ENCODE peak calls at places on chromosome 21, in five cellular contexts. One of them, this sample, is unnamed.

GRCh38 chr21:34800797-34801518 is 132.2 kb downstream of the CLIC6 start:
- DNase-seq in stimulated activated CD4-positive, alpha-beta T cell treated with anti-CD3 and anti-CD28 coated beads, TNF-alpha, amount 100 ng/mL, for 24 hours: no peak
- DNase-seq in activated naive CD8-positive, alpha-beta T cell treated with anti-CD3 and anti-CD28 coated beads for 36 hours: no peak
- DNase-seq in RPMI7951: no peak
- DNase-seq in effector CD8-positive, alpha-beta T cell: no peak
- DNase-seq in this sample: no peak

GRCh38 chr21:38380391-38381137 is 117.7 kb downstream of the ERG start:
- DNase-seq in stimulated activated CD4-positive, alpha-beta T cell treated with anti-CD3 and anti-CD28 coated beads, TNF-alpha, amount 100 ng/mL, for 24 hours: no peak
- DNase-seq in activated naive CD8-positive, alpha-beta T cell treated with anti-CD3 and anti-CD28 coated beads for 36 hours: no peak
- DNase-seq in RPMI7951: peak
- DNase-seq in effector CD8-positive, alpha-beta T cell: no peak
- DNase-seq in this sample: peak

GRCh38 chr21:36839123-36839522 is 127.3 kb downstream of the HLCS start:
- DNase-seq in stimulated activated CD4-positive, alpha-beta T cell treated with anti-CD3 and anti-CD28 coated beads, TNF-alpha, amount 100 ng/mL, for 24 hours: no peak
- DNase-seq in activated naive CD8-positive, alpha-beta T cell treated with anti-CD3 and anti-CD28 coated beads for 36 hours: no peak
- DNase-seq in RPMI7951: peak
- DNase-seq in effector CD8-positive, alpha-beta T cell: no peak
- DNase-seq in this sample: no peak

GRCh38 chr21:17554619-17555472 is 42.0 kb downstream of the CXADR start:
- DNase-seq in stimulated activated CD4-positive, alpha-beta T cell treated with anti-CD3 and anti-CD28 coated beads, TNF-alpha, amount 100 ng/mL, for 24 hours: no peak
- DNase-seq in activated naive CD8-positive, alpha-beta T cell treated with anti-CD3 and anti-CD28 coated beads for 36 hours: no peak
- DNase-seq in RPMI7951: peak
- DNase-seq in effector CD8-positive, alpha-beta T cell: no peak
- DNase-seq in this sample: peak

GRCh38 chr21:42272984-42273600 is 42.1 kb downstream of the TFF3 start:
- DNase-seq in stimulated activated CD4-positive, alpha-beta T cell treated with anti-CD3 and anti-CD28 coated beads, TNF-alpha, amount 100 ng/mL, for 24 hours: no peak
- DNase-seq in activated naive CD8-positive, alpha-beta T cell treated with anti-CD3 and anti-CD28 coated beads for 36 hours: no peak
- DNase-seq in RPMI7951: no peak
- DNase-seq in effector CD8-positive, alpha-beta T cell: no peak
- DNase-seq in this sample: no peak

GRCh38 chr21:17796037-17796403 is 23.1 kb downstream of the C21orf91 start:
- DNase-seq in stimulated activated CD4-positive, alpha-beta T cell treated with anti-CD3 and anti-CD28 coated beads, TNF-alpha, amount 100 ng/mL, for 24 hours: no peak
- DNase-seq in activated naive CD8-positive, alpha-beta T cell treated with anti-CD3 and anti-CD28 coated beads for 36 hours: no peak
- DNase-seq in RPMI7951: no peak
- DNase-seq in effector CD8-positive, alpha-beta T cell: no peak
- DNase-seq in this sample: no peak

GRCh38 chr21:46509760-46510159 is 51.1 kb downstream of the DIP2A start:
- DNase-seq in stimulated activated CD4-positive, alpha-beta T cell treated with anti-CD3 and anti-CD28 coated beads, TNF-alpha, amount 100 ng/mL, for 24 hours: no peak
- DNase-seq in activated naive CD8-positive, alpha-beta T cell treated with anti-CD3 and anti-CD28 coated beads for 36 hours: no peak
- DNase-seq in RPMI7951: no peak
- DNase-seq in effector CD8-positive, alpha-beta T cell: no peak
- DNase-seq in this sample: no peak

GRCh38 chr21:44757731-44758130 is 43.9 kb downstream of the UBE2G2 start:
- DNase-seq in stimulated activated CD4-positive, alpha-beta T cell treated with anti-CD3 and anti-CD28 coated beads, TNF-alpha, amount 100 ng/mL, for 24 hours: no peak
- DNase-seq in activated naive CD8-positive, alpha-beta T cell treated with anti-CD3 and anti-CD28 coated beads for 36 hours: no peak
- DNase-seq in RPMI7951: no peak
- DNase-seq in effector CD8-positive, alpha-beta T cell: no peak
- DNase-seq in this sample: no peak

GRCh38 chr21:33020558-33021100 is 5.1 kb upstream of the OLIG2 start:
- DNase-seq in stimulated activated CD4-positive, alpha-beta T cell treated with anti-CD3 and anti-CD28 coated beads, TNF-alpha, amount 100 ng/mL, for 24 hours: no peak
- DNase-seq in activated naive CD8-positive, alpha-beta T cell treated with anti-CD3 and anti-CD28 coated beads for 36 hours: no peak
- DNase-seq in RPMI7951: no peak
- DNase-seq in effector CD8-positive, alpha-beta T cell: no peak
- DNase-seq in this sample: no peak

GRCh38 chr21:44971672-44971995 is 31.8 kb downstream of the SLX9 start:
- DNase-seq in stimulated activated CD4-positive, alpha-beta T cell treated with anti-CD3 and anti-CD28 coated beads, TNF-alpha, amount 100 ng/mL, for 24 hours: no peak
- DNase-seq in activated naive CD8-positive, alpha-beta T cell treated with anti-CD3 and anti-CD28 coated beads for 36 hours: no peak
- DNase-seq in RPMI7951: no peak
- DNase-seq in effector CD8-positive, alpha-beta T cell: no peak
- DNase-seq in this sample: no peak

GRCh38 chr21:34959607-34960006 is 89.5 kb downstream of the RUNX1 start:
- DNase-seq in stimulated activated CD4-positive, alpha-beta T cell treated with anti-CD3 and anti-CD28 coated beads, TNF-alpha, amount 100 ng/mL, for 24 hours: no peak
- DNase-seq in activated naive CD8-positive, alpha-beta T cell treated with anti-CD3 and anti-CD28 coated beads for 36 hours: no peak
- DNase-seq in RPMI7951: no peak
- DNase-seq in effector CD8-positive, alpha-beta T cell: no peak
- DNase-seq in this sample: no peak

GRCh38 chr21:17542371-17542992 is 29.6 kb downstream of the CXADR start:
- DNase-seq in stimulated activated CD4-positive, alpha-beta T cell treated with anti-CD3 and anti-CD28 coated beads, TNF-alpha, amount 100 ng/mL, for 24 hours: no peak
- DNase-seq in activated naive CD8-positive, alpha-beta T cell treated with anti-CD3 and anti-CD28 coated beads for 36 hours: no peak
- DNase-seq in RPMI7951: no peak
- DNase-seq in effector CD8-positive, alpha-beta T cell: no peak
- DNase-seq in this sample: no peak

GRCh38 chr21:44991538-44992483 is 52.0 kb downstream of the SLX9 start:
- DNase-seq in stimulated activated CD4-positive, alpha-beta T cell treated with anti-CD3 and anti-CD28 coated beads, TNF-alpha, amount 100 ng/mL, for 24 hours: no peak
- DNase-seq in activated naive CD8-positive, alpha-beta T cell treated with anti-CD3 and anti-CD28 coated beads for 36 hours: no peak
- DNase-seq in RPMI7951: no peak
- DNase-seq in effector CD8-positive, alpha-beta T cell: no peak
- DNase-seq in this sample: no peak

GRCh38 chr21:38272215-38272614 is 15.4 kb downstream of the KCNJ15 start:
- DNase-seq in stimulated activated CD4-positive, alpha-beta T cell treated with anti-CD3 and anti-CD28 coated beads, TNF-alpha, amount 100 ng/mL, for 24 hours: no peak
- DNase-seq in activated naive CD8-positive, alpha-beta T cell treated with anti-CD3 and anti-CD28 coated beads for 36 hours: no peak
- DNase-seq in RPMI7951: no peak
- DNase-seq in effector CD8-positive, alpha-beta T cell: no peak
- DNase-seq in this sample: no peak

GRCh38 chr21:32529679-32530078 is 55.6 kb downstream of the TCP10L start:
- DNase-seq in stimulated activated CD4-positive, alpha-beta T cell treated with anti-CD3 and anti-CD28 coated beads, TNF-alpha, amount 100 ng/mL, for 24 hours: no peak
- DNase-seq in activated naive CD8-positive, alpha-beta T cell treated with anti-CD3 and anti-CD28 coated beads for 36 hours: no peak
- DNase-seq in RPMI7951: no peak
- DNase-seq in effector CD8-positive, alpha-beta T cell: no peak
- DNase-seq in this sample: no peak

GRCh38 chr21:43800124-43800523 is 10.7 kb downstream of the RRP1 start:
- DNase-seq in stimulated activated CD4-positive, alpha-beta T cell treated with anti-CD3 and anti-CD28 coated beads, TNF-alpha, amount 100 ng/mL, for 24 hours: no peak
- DNase-seq in activated naive CD8-positive, alpha-beta T cell treated with anti-CD3 and anti-CD28 coated beads for 36 hours: no peak
- DNase-seq in RPMI7951: no peak
- DNase-seq in effector CD8-positive, alpha-beta T cell: no peak
- DNase-seq in this sample: no peak

GRCh38 chr21:23968008-23968407 is 1639.3 kb downstream of the MRPL39 start:
- DNase-seq in stimulated activated CD4-positive, alpha-beta T cell treated with anti-CD3 and anti-CD28 coated beads, TNF-alpha, amount 100 ng/mL, for 24 hours: no peak
- DNase-seq in activated naive CD8-positive, alpha-beta T cell treated with anti-CD3 and anti-CD28 coated beads for 36 hours: no peak
- DNase-seq in RPMI7951: no peak
- DNase-seq in effector CD8-positive, alpha-beta T cell: no peak
- DNase-seq in this sample: no peak

GRCh38 chr21:34814529-34814951 is 145.7 kb downstream of the CLIC6 start:
- DNase-seq in stimulated activated CD4-positive, alpha-beta T cell treated with anti-CD3 and anti-CD28 coated beads, TNF-alpha, amount 100 ng/mL, for 24 hours: no peak
- DNase-seq in activated naive CD8-positive, alpha-beta T cell treated with anti-CD3 and anti-CD28 coated beads for 36 hours: no peak
- DNase-seq in RPMI7951: peak
- DNase-seq in effector CD8-positive, alpha-beta T cell: no peak
- DNase-seq in this sample: no peak

GRCh38 chr21:45698493-45698947 is 55.0 kb downstream of the PCBP3 start:
- DNase-seq in stimulated activated CD4-positive, alpha-beta T cell treated with anti-CD3 and anti-CD28 coated beads, TNF-alpha, amount 100 ng/mL, for 24 hours: no peak
- DNase-seq in activated naive CD8-positive, alpha-beta T cell treated with anti-CD3 and anti-CD28 coated beads for 36 hours: no peak
- DNase-seq in RPMI7951: peak
- DNase-seq in effector CD8-positive, alpha-beta T cell: no peak
- DNase-seq in this sample: no peak

GRCh38 chr21:42654179-42654912 is 925 bp downstream of the PDE9A start:
- DNase-seq in stimulated activated CD4-positive, alpha-beta T cell treated with anti-CD3 and anti-CD28 coated beads, TNF-alpha, amount 100 ng/mL, for 24 hours: no peak
- DNase-seq in activated naive CD8-positive, alpha-beta T cell treated with anti-CD3 and anti-CD28 coated beads for 36 hours: peak
- DNase-seq in RPMI7951: no peak
- DNase-seq in effector CD8-positive, alpha-beta T cell: no peak
- DNase-seq in this sample: no peak

GRCh38 chr21:24023936-24024335 is 1583.3 kb downstream of the MRPL39 start:
- DNase-seq in stimulated activated CD4-positive, alpha-beta T cell treated with anti-CD3 and anti-CD28 coated beads, TNF-alpha, amount 100 ng/mL, for 24 hours: no peak
- DNase-seq in activated naive CD8-positive, alpha-beta T cell treated with anti-CD3 and anti-CD28 coated beads for 36 hours: no peak
- DNase-seq in RPMI7951: no peak
- DNase-seq in effector CD8-positive, alpha-beta T cell: no peak
- DNase-seq in this sample: no peak

GRCh38 chr21:44925027-44925755 is 4.5 kb upstream of the ITGB2 start:
- DNase-seq in stimulated activated CD4-positive, alpha-beta T cell treated with anti-CD3 and anti-CD28 coated beads, TNF-alpha, amount 100 ng/mL, for 24 hours: no peak
- DNase-seq in activated naive CD8-positive, alpha-beta T cell treated with anti-CD3 and anti-CD28 coated beads for 36 hours: no peak
- DNase-seq in RPMI7951: peak
- DNase-seq in effector CD8-positive, alpha-beta T cell: no peak
- DNase-seq in this sample: peak

GRCh38 chr21:37915941-37916794 is at the start of gene KCNJ6:
- DNase-seq in stimulated activated CD4-positive, alpha-beta T cell treated with anti-CD3 and anti-CD28 coated beads, TNF-alpha, amount 100 ng/mL, for 24 hours: no peak
- DNase-seq in activated naive CD8-positive, alpha-beta T cell treated with anti-CD3 and anti-CD28 coated beads for 36 hours: peak
- DNase-seq in RPMI7951: no peak
- DNase-seq in effector CD8-positive, alpha-beta T cell: no peak
- DNase-seq in this sample: no peak

GRCh38 chr21:41369105-41369914 is 7.5 kb downstream of the MX2 start:
- DNase-seq in stimulated activated CD4-positive, alpha-beta T cell treated with anti-CD3 and anti-CD28 coated beads, TNF-alpha, amount 100 ng/mL, for 24 hours: no peak
- DNase-seq in activated naive CD8-positive, alpha-beta T cell treated with anti-CD3 and anti-CD28 coated beads for 36 hours: peak
- DNase-seq in RPMI7951: peak
- DNase-seq in effector CD8-positive, alpha-beta T cell: peak
- DNase-seq in this sample: peak

GRCh38 chr21:44059710-44060109 is 47.5 kb upstream of the PWP2 start:
- DNase-seq in stimulated activated CD4-positive, alpha-beta T cell treated with anti-CD3 and anti-CD28 coated beads, TNF-alpha, amount 100 ng/mL, for 24 hours: no peak
- DNase-seq in activated naive CD8-positive, alpha-beta T cell treated with anti-CD3 and anti-CD28 coated beads for 36 hours: no peak
- DNase-seq in RPMI7951: no peak
- DNase-seq in effector CD8-positive, alpha-beta T cell: no peak
- DNase-seq in this sample: no peak

GRCh38 chr21:26811031-26811430 is 34.2 kb downstream of the ADAMTS1 start:
- DNase-seq in stimulated activated CD4-positive, alpha-beta T cell treated with anti-CD3 and anti-CD28 coated beads, TNF-alpha, amount 100 ng/mL, for 24 hours: no peak
- DNase-seq in activated naive CD8-positive, alpha-beta T cell treated with anti-CD3 and anti-CD28 coated beads for 36 hours: no peak
- DNase-seq in RPMI7951: peak
- DNase-seq in effector CD8-positive, alpha-beta T cell: no peak
- DNase-seq in this sample: no peak

GRCh38 chr21:24076179-24076578 is 1531.1 kb downstream of the MRPL39 start:
- DNase-seq in stimulated activated CD4-positive, alpha-beta T cell treated with anti-CD3 and anti-CD28 coated beads, TNF-alpha, amount 100 ng/mL, for 24 hours: no peak
- DNase-seq in activated naive CD8-positive, alpha-beta T cell treated with anti-CD3 and anti-CD28 coated beads for 36 hours: no peak
- DNase-seq in RPMI7951: no peak
- DNase-seq in effector CD8-positive, alpha-beta T cell: no peak
- DNase-seq in this sample: peak

GRCh38 chr21:44618909-44619308 is 7.0 kb downstream of the KRTAP10-8 start:
- DNase-seq in stimulated activated CD4-positive, alpha-beta T cell treated with anti-CD3 and anti-CD28 coated beads, TNF-alpha, amount 100 ng/mL, for 24 hours: peak
- DNase-seq in activated naive CD8-positive, alpha-beta T cell treated with anti-CD3 and anti-CD28 coated beads for 36 hours: peak
- DNase-seq in RPMI7951: no peak
- DNase-seq in effector CD8-positive, alpha-beta T cell: peak
- DNase-seq in this sample: no peak

GRCh38 chr21:45098867-45099266 is 24.5 kb downstream of the ADARB1 start:
- DNase-seq in stimulated activated CD4-positive, alpha-beta T cell treated with anti-CD3 and anti-CD28 coated beads, TNF-alpha, amount 100 ng/mL, for 24 hours: no peak
- DNase-seq in activated naive CD8-positive, alpha-beta T cell treated with anti-CD3 and anti-CD28 coated beads for 36 hours: no peak
- DNase-seq in RPMI7951: peak
- DNase-seq in effector CD8-positive, alpha-beta T cell: no peak
- DNase-seq in this sample: peak

GRCh38 chr21:36705679-36706481 is 7.0 kb downstream of the SIM2 start:
- DNase-seq in stimulated activated CD4-positive, alpha-beta T cell treated with anti-CD3 and anti-CD28 coated beads, TNF-alpha, amount 100 ng/mL, for 24 hours: no peak
- DNase-seq in activated naive CD8-positive, alpha-beta T cell treated with anti-CD3 and anti-CD28 coated beads for 36 hours: no peak
- DNase-seq in RPMI7951: no peak
- DNase-seq in effector CD8-positive, alpha-beta T cell: no peak
- DNase-seq in this sample: no peak